ENCODE peak calls at places on chromosomes 12 and 14, in nine cellular contexts. P is HS-27A; C is neural crest cell; H is stimulated activated CD4-positive, alpha-beta T cell treated with anti-CD3 and anti-CD28 coated beads, TNF-alpha, amount 100 ng/mL, for 1 hour; D is neural progenitor cell; J is hypothalamus; N is CD4-positive, alpha-beta memory T cell; R is NCI-H2081; Z is left colon. B is an unnamed sample.
A peak's percentile ranks its signal among the peaks of the same experiment; 100 is the strongest.

GRCh38 chr12:68113644-68114043 is 45.9 kb downstream of the IFNG start:
- DNase-seq in P (no peak), C (no peak), H (no peak), D (peak; percentile 22), J (no peak), N (peak; percentile 39), R (peak; percentile 15), Z (no peak), B (peak; percentile 46)

GRCh38 chr14:99803106-99803437 is 9.9 kb downstream of the EML1 start:
- DNase-seq in P (no peak), C (no peak), H (no peak), D (no peak), J (no peak), N (no peak), R (peak; percentile 63), Z (no peak), B (no peak)

GRCh38 chr12:67671892-67672291 is 23.3 kb downstream of the DYRK2 start:
- DNase-seq in P (no peak), C (no peak), H (no peak), D (no peak), J (no peak), N (no peak), R (no peak), Z (no peak), B (no peak)

GRCh38 chr14:73236752-73237218 is 521 bp upstream of the PAPLN start:
- DNase-seq in P (no peak), C (no peak), H (no peak), D (peak; percentile 24), J (no peak), N (no peak), R (no peak), Z (no peak), B (no peak)

GRCh38 chr12:80086025-80086424 is 13.3 kb upstream of the OTOGL start:
- DNase-seq in P (no peak), C (no peak), H (no peak), D (no peak), J (no peak), N (no peak), R (no peak), Z (no peak), B (no peak)

GRCh38 chr12:50825372-50825838 is 17.3 kb upstream of the TMPRSS12 start:
- DNase-seq in P (peak; percentile 31), C (no peak), H (no peak), D (peak; percentile 37), J (no peak), N (peak; percentile 60), R (peak; percentile 18), Z (no peak), B (no peak)

GRCh38 chr12:24901975-24902461 is 46.9 kb downstream of the BCAT1 start:
- DNase-seq in P (no peak), C (peak; percentile 52), H (no peak), D (peak; percentile 89), J (peak; percentile 28), N (no peak), R (peak; percentile 48), Z (no peak), B (no peak)

GRCh38 chr12:62793256-62794217 is 141.4 kb downstream of the PPM1H start:
- DNase-seq in P (peak; percentile 74), C (peak; percentile 93), H (peak; percentile 22), D (peak; percentile 82), J (peak; percentile 10), N (peak; percentile 57), R (peak; percentile 83), Z (peak; percentile 65), B (peak; percentile 83)

GRCh38 chr12:89960607-89961394 is 252.2 kb upstream of the ATP2B1 start:
- DNase-seq in P (no peak), C (no peak), H (no peak), D (no peak), J (no peak), N (no peak), R (no peak), Z (peak; percentile 82), B (no peak)

GRCh38 chr14:101507306-101508150 is 53.8 kb upstream of the DIO3 start:
- DNase-seq in P (no peak), C (no peak), H (no peak), D (no peak), J (no peak), N (no peak), R (no peak), Z (peak; percentile 4), B (peak; percentile 75)

GRCh38 chr12:24903305-24904088 is 45.4 kb downstream of the BCAT1 start:
- DNase-seq in P (no peak), C (peak; percentile 15), H (no peak), D (peak; percentile 43), J (no peak), N (no peak), R (no peak), Z (no peak), B (no peak)

GRCh38 chr14:61461808-61462275 is 140.5 kb downstream of the PRKCH start:
- DNase-seq in P (peak; percentile 56), C (peak; percentile 57), H (no peak), D (peak; percentile 71), J (no peak), N (peak; percentile 64), R (peak; percentile 56), Z (no peak), B (no peak)